ENCODE peak calls at places on chromosomes 3 and 15, in ten cellular contexts. O is GM12878, B is K562, G is A549, M is HepG2, Y is ovary, Z is transverse colon, N is adrenal gland, V is esophagus squamous epithelium, K is uterus. F is an unnamed sample.

GRCh38 chr15:85730001-85730820 is 64.5 kb downstream of the KLHL25 start:
- DNase-seq in Y (no peak), K (no peak), O (no peak), G (peak), Z (no peak), V (no peak), M (peak), B (peak), N (peak), F (no peak)

GRCh38 chr3:63390831-63391230 is 112.7 kb downstream of the SYNPR start:
- DNase-seq in V (no peak), Z (no peak), Y (no peak), N (no peak), O (no peak), M (no peak), K (no peak), G (no peak), B (no peak), F (no peak)

GRCh38 chr15:70802629-70803028 is 39.3 kb upstream of the UACA start:
- DNase-seq in Y (no peak), K (no peak), G (peak), N (no peak), Z (no peak), V (no peak), O (no peak), M (no peak), B (no peak), F (no peak)

GRCh38 chr3:36373084-36373483 is 7.2 kb upstream of the STAC start:
- DNase-seq in Y (no peak), B (no peak), N (peak), V (no peak), Z (no peak), G (no peak), M (no peak), K (peak), O (no peak), F (no peak)

GRCh38 chr3:125177746-125178145 is 34.8 kb downstream of the SLC12A8 start:
- DNase-seq in N (no peak), Y (no peak), V (no peak), Z (no peak), K (no peak), B (no peak), O (no peak), G (no peak), M (no peak), F (no peak)

GRCh38 chr15:72902245-72902928 is 118.8 kb upstream of the ADPGK start:
- DNase-seq in O (no peak), V (no peak), M (no peak), G (no peak), K (no peak), B (no peak), Z (peak), N (peak), Y (peak), F (peak)

GRCh38 chr3:50616003-50616769 is 765 bp upstream of the MAPKAPK3 start:
- DNase-seq in M (peak), K (peak), O (no peak), B (peak), G (peak), Z (peak), V (no peak), Y (peak), N (peak), F (peak)

GRCh38 chr3:190130700-190131099 is 10.0 kb upstream of the P3H2 start:
- DNase-seq in Z (no peak), M (no peak), N (no peak), Y (no peak), B (no peak), O (no peak), V (no peak), K (no peak), G (no peak), F (no peak)

GRCh38 chr15:71329509-71330260 is 214.4 kb downstream of the THSD4 start:
- DNase-seq in N (peak), Z (peak), G (peak), Y (no peak), M (no peak), V (no peak), K (peak), O (no peak), B (no peak), F (peak)

GRCh38 chr3:11047500-11047899 is 55.0 kb downstream of the SLC6A1 start:
- DNase-seq in K (no peak), N (no peak), G (no peak), V (no peak), Y (no peak), B (no peak), O (no peak), M (no peak), Z (no peak), F (no peak)

GRCh38 chr3:132090921-132091320 is 56.1 kb upstream of the CPNE4 start:
- DNase-seq in B (no peak), N (no peak), M (no peak), G (no peak), V (no peak), O (no peak), Y (no peak), K (no peak), Z (no peak), F (no peak)

GRCh38 chr3:190644766-190645165 is 130.9 kb downstream of the IL1RAP start:
- DNase-seq in O (no peak), Y (no peak), Z (no peak), V (no peak), G (no peak), N (no peak), B (no peak), K (no peak), M (no peak), F (no peak)

GRCh38 chr15:50046868-50047267 is 72.2 kb downstream of the ATP8B4 start:
- DNase-seq in O (no peak), Z (no peak), G (no peak), N (no peak), V (no peak), B (no peak), M (no peak), Y (no peak), K (no peak), F (no peak)

GRCh38 chr3:31704651-31705179 is 172.0 kb downstream of the STT3B start:
- DNase-seq in V (no peak), Z (peak), Y (no peak), G (peak), M (no peak), N (peak), O (no peak), B (no peak), K (no peak), F (peak)

GRCh38 chr3:155428558-155428957 is 135.1 kb upstream of the STRIT1 start:
- DNase-seq in Z (no peak), N (no peak), M (no peak), V (no peak), O (no peak), B (no peak), G (no peak), K (no peak), Y (no peak), F (no peak)

GRCh38 chr3:94118390-94118789 is 55.5 kb downstream of the NSUN3 start:
- DNase-seq in O (no peak), Z (no peak), M (no peak), V (no peak), N (no peak), Y (no peak), B (no peak), G (no peak), K (no peak), F (no peak)

GRCh38 chr3:94115482-94115881 is 52.6 kb downstream of the NSUN3 start:
- DNase-seq in Z (no peak), N (no peak), G (peak), O (no peak), B (peak), Y (no peak), M (no peak), K (no peak), V (no peak), F (no peak)

GRCh38 chr3:94110854-94111253 is 48.0 kb downstream of the NSUN3 start:
- DNase-seq in K (no peak), G (no peak), B (no peak), M (no peak), N (no peak), O (no peak), Y (no peak), Z (no peak), V (no peak), F (no peak)

GRCh38 chr3:94117729-94118128 is 54.9 kb downstream of the NSUN3 start:
- DNase-seq in B (no peak), N (no peak), O (no peak), V (no peak), G (no peak), M (no peak), Y (no peak), K (no peak), Z (no peak), F (no peak)

DNA sequence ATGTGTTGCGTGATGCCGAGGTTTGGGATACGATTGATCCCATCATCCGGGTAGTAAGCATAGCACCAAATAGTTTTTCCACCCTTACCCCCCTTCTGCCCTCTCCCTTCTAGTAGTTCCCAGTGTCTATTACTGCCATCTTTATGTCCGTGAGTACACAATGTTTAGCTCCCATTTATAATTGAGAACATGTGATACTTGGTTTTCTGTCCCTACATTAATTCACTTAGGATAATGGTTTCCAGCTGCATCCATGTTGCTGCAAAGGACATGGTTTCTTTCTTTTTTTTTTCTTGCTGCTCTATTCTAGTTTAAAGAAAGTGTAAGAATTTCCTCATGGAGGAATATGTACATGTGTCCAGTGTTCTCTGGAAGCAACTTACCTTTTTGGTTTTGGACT is 51.8 kb downstream of the NSUN3 start:
- DNase-seq in Z (no peak), B (no peak), K (no peak), O (no peak), G (no peak), V (no peak), Y (no peak), M (no peak), N (no peak), F (no peak)
- TF ChIP-seq CTCF in Z (no peak), B (no peak), K (no peak), O (no peak), G (no peak), V (no peak), Y (no peak), M (no peak), N (no peak), F (no peak)

GRCh38 chr3:158570999-158571702 is at the start of gene MLF1:
- DNase-seq in N (peak), O (peak), M (peak), Z (peak), V (peak), B (peak), Y (peak), K (peak), G (peak), F (peak)
- H3K4me3 ChIP-seq in N (peak), O (peak), M (no peak), Z (peak), V (peak), B (peak), Y (peak), K (peak), G (peak), F (peak)

DNA sequence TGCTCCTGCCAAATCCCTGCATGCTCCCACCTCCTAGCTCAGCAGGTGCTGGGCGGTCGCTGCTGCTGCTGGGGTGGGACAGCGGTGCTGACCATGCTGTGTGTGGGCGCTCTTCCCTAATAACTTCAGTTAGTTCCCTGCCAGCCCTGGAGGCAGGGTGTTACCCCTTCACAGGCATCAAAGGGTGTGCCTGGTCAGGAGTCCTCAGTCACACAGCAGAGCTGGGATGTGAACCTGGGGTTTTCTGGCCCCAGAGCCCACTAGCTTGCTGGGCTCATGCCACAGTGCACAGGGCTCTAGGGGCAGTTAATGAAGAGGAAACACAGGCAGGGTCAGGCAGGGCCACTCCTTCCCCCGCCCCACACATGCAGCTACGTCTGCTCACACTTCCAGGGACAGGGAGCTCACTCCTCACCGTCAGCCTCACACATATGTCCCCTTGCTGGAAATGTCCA is 16.0 kb upstream of the PLXND1 start:
- DNase-seq in G (no peak), V (no peak), O (no peak), M (no peak), B (no peak), Z (no peak), K (no peak), Y (peak), N (no peak), F (no peak)
- TF ChIP-seq POLR2A in G (no peak), V (no peak), O (no peak), M (no peak), B (no peak), Z (no peak), K (no peak), Y (no peak), N (no peak), F (no peak)

GRCh38 chr3:107064445-107065060 is 312.7 kb upstream of the CCDC54 start:
- DNase-seq in B (peak), Y (peak), M (peak), G (peak), K (peak), V (no peak), Z (peak), O (peak), N (peak), F (peak)
- TF ChIP-seq CTCF in B (peak), Y (peak), M (peak), G (peak), K (peak), V (peak), Z (peak), O (peak), N (peak), F (no peak)

DNA sequence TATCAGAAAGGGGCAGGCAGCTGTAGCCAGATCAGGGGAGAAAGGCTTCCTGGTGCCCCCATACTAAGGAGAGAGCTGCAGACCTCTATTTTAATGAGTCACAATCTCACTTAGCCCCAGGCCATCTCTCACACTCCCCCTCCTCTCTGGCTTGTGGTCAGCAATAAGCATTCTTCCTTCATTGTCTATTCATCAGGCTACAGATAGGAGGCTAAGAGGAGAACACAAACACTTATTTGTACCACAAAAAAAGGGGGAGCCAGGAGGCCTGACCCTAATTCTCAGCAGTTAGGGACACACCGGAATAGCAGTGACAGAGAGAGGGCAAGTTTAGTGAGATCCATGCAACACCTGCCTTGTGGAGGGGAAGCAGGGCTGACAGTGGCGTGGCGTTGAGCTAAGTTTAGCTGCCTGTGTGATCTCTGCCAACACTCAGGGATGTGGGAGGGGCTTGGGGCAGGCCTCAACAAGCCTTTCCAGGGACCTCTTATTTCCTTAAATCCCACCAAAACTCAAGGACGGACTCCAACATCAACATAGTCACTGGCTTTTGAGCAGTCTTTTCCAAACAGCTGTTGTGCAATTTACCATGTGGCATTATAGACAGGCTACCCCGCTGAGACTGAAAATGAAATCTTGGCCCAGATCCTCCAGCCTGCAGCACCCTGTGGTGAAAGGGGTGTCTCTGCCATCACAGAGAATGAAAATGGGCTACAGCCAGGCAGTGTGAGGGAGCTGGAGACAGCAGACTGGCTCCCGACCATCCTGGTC is 191.9 kb upstream of the TSC22D2 start:
- DNase-seq in Y (peak), N (no peak), M (no peak), V (no peak), Z (no peak), K (no peak), G (no peak), B (no peak), O (no peak), F (peak)
- H3K4me3 ChIP-seq in Y (no peak), N (no peak), M (no peak), V (peak), Z (no peak), K (no peak), G (no peak), B (no peak), O (no peak), F (no peak)

GRCh38 chr3:196075013-196075412 is 6.9 kb downstream of the TFRC start:
- DNase-seq in G (no peak), O (no peak), V (no peak), M (no peak), B (no peak), Y (no peak), Z (no peak), K (no peak), N (no peak), F (no peak)
- TF ChIP-seq POLR2A in G (no peak), O (no peak), V (no peak), M (no peak), B (no peak), Y (no peak), Z (no peak), K (no peak), N (no peak), F (no peak)

GRCh38 chr3:184751204-184751809 is 39.4 kb upstream of the MAGEF1 start:
- DNase-seq in N (no peak), M (no peak), B (no peak), Z (no peak), V (no peak), G (no peak), K (no peak), Y (no peak), O (no peak), F (no peak)

GRCh38 chr3:184746131-184747120 is 34.6 kb upstream of the MAGEF1 start:
- DNase-seq in V (no peak), Y (peak), O (no peak), G (no peak), M (no peak), N (no peak), K (no peak), B (no peak), Z (no peak), F (peak)

GRCh38 chr3:184749168-184749744 is 37.4 kb upstream of the MAGEF1 start:
- DNase-seq in Z (no peak), O (no peak), M (no peak), G (no peak), Y (no peak), B (no peak), N (no peak), K (no peak), V (no peak), F (no peak)

GRCh38 chr3:184750684-184751083 is 38.8 kb upstream of the MAGEF1 start:
- DNase-seq in Z (no peak), Y (no peak), K (no peak), V (no peak), G (no peak), N (no peak), B (no peak), M (no peak), O (no peak), F (no peak)

DNA sequence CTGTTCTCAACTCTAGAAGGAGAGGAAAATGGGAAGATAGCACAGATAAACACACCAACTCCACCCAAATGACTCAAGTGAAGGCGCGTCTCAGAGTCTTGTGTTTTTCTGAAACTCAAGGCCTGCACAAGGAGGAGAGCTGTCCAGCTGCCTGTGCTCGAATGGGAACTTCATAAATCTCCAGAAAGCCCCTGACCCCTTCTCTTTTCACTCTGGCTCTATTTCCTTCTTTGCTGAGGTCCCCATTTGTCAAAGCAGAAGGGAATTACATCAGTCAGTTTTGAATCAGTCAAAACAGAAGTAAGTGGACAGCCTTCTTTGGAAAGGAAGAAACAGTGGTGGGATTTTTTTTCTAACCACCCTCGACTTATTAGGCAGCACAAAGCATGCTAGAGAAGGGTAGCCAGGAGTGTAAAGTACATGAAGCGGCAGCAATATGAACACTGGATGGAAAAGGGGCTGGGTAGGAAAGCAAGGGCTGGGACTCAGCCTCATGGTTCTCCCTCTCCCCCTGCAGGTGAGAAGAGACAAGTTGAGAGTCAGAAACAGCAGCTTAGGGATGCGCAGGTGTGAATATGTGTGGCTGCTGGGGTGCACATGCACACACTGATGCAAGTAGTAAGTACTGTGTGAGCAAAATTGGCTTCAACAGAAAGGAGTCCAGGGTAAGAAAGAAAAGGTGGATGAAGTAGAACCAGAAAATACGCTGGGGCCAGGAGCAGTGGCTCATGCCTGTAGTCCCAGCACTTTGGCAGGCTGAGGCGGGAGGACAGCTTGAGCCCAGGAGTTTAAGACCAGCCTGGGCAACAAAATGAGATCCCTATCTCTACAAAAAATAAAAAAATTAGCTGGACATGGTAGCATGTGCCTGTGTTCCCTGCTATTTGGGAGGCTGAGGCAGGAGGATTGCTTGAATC is 36.6 kb upstream of the MAGEF1 start:
- DNase-seq in O (peak), M (peak), N (no peak), B (peak), G (peak), V (no peak), Y (peak), Z (no peak), K (no peak), F (no peak)
- TF ChIP-seq CTCF in O (peak), M (peak), N (no peak), B (peak), G (peak), V (peak), Y (no peak), Z (peak), K (no peak), F (no peak)

GRCh38 chr3:192570315-192570714 is 157.0 kb downstream of the FGF12 start:
- DNase-seq in Z (no peak), G (no peak), N (no peak), O (no peak), M (no peak), K (no peak), B (no peak), V (no peak), Y (no peak), F (no peak)

GRCh38 chr3:192573240-192573639 is 154.1 kb downstream of the FGF12 start:
- DNase-seq in G (no peak), K (no peak), M (no peak), Z (no peak), O (no peak), Y (no peak), V (no peak), B (no peak), N (no peak), F (no peak)

GRCh38 chr3:192566706-192567290 is 160.5 kb downstream of the FGF12 start:
- DNase-seq in Y (peak), N (peak), G (peak), Z (peak), O (peak), B (peak), K (peak), M (peak), V (peak), F (peak)

GRCh38 chr3:192571197-192571791 is 156.0 kb downstream of the FGF12 start:
- DNase-seq in Z (no peak), O (no peak), V (no peak), Y (peak), M (no peak), N (peak), K (peak), G (peak), B (peak), F (no peak)

DNA sequence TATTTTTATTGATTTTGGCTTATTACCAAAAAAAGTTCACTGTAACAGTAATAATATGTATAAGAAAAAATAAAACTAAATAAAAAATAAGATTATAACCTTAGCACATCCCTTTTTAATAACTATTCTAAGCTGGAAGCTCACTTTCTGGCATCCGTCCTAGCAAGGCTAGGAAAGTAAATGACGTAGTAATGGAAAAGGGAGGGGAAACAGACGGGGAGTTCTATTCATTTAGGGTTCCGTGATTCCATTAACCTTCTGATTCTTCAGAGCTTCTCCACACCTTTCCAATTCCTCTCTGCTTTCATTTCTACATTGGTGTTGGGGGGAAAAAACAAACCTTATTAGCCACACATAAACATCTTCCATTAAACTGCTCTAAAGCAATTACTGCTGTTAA is 156.6 kb downstream of the FGF12 start:
- DNase-seq in K (no peak), O (no peak), V (no peak), G (no peak), Y (no peak), N (peak), M (no peak), Z (no peak), B (no peak), F (no peak)
- H3K4me3 ChIP-seq in K (peak), O (peak), V (peak), G (peak), Y (peak), N (peak), M (no peak), Z (peak), B (no peak), F (no peak)

F was measured in lower leg skin.